ENCODE peak calls at places on chromosome 7, in nine cellular contexts. Z is stomach, J is A549, D is IMR-90, W is testis, C is HepG2, Q is lower leg skin, O is adrenal gland, S is sigmoid colon. E is an unnamed sample.

GRCh38 chr7:111362660-111363059 is 199.6 kb downstream of the IMMP2L start:
- DNase-seq in Q (no peak), D (peak; percentile 78), J (no peak), Z (no peak), C (no peak), S (no peak), W (no peak), O (no peak), E (no peak)

GRCh38 chr7:1940863-1941262 is 270.8 kb downstream of the ELFN1 start:
- DNase-seq in Q (no peak), Z (no peak), O (no peak), S (no peak), C (no peak), W (no peak), D (no peak), J (no peak), E (peak; percentile 82)

GRCh38 chr7:116554911-116555310 is 30.1 kb downstream of the CAV1 start:
- DNase-seq in O (no peak), Q (no peak), S (no peak), W (no peak), J (no peak), C (no peak), Z (no peak), D (no peak), E (no peak)

GRCh38 chr7:130896051-130896881 is 162.3 kb upstream of the KLF14 start:
- DNase-seq in O (peak; percentile 20), Z (no peak), D (peak; percentile 54), C (no peak), J (no peak), W (no peak), Q (no peak), S (no peak), E (no peak)

GRCh38 chr7:23292623-23293022 is 6.5 kb upstream of the MALSU1 start:
- DNase-seq in Q (no peak), O (no peak), Z (no peak), D (no peak), J (no peak), C (no peak), W (no peak), S (no peak), E (no peak)

GRCh38 chr7:35035511-35035921 is 1.8 kb downstream of the DPY19L1 start:
- DNase-seq in J (peak; percentile 29), O (no peak), Q (no peak), Z (no peak), S (no peak), C (peak; percentile 21), D (peak; percentile 56), W (peak; percentile 29), E (no peak)

GRCh38 chr7:1042161-1042833 is 2.0 kb upstream of the GPR146 start:
- DNase-seq in C (no peak), J (no peak), W (no peak), Q (no peak), Z (peak; percentile 75), S (no peak), O (no peak), D (no peak), E (peak; percentile 74)

GRCh38 chr7:142338633-142339501 is 81.0 kb upstream of the PRSS58 start:
- DNase-seq in J (no peak), C (no peak), S (no peak), Z (no peak), D (peak; percentile 14), O (no peak), Q (no peak), W (peak; percentile 79), E (no peak)

GRCh38 chr7:617614-618538 is 98.2 kb upstream of the PDGFA start:
- DNase-seq in Z (no peak), D (no peak), J (no peak), C (peak; percentile 54), W (no peak), O (no peak), S (no peak), Q (no peak), E (peak; percentile 75)

GRCh38 chr7:158642149-158642548 is 54.5 kb upstream of the PTPRN2 start:
- DNase-seq in W (no peak), D (no peak), O (no peak), Z (no peak), S (no peak), J (no peak), Q (no peak), C (peak; percentile 73), E (no peak)

GRCh38 chr7:144474800-144475521 is 71.5 kb upstream of the NOBOX start:
- DNase-seq in Q (no peak), D (no peak), C (no peak), S (no peak), W (no peak), Z (no peak), O (no peak), J (no peak), E (no peak)

GRCh38 chr7:105894131-105894530 is 17.7 kb upstream of the ATXN7L1 start:
- DNase-seq in O (no peak), Q (no peak), J (no peak), W (no peak), S (no peak), C (no peak), Z (no peak), D (no peak), E (no peak)

GRCh38 chr7:108278776-108279175 is 148.6 kb upstream of the LAMB4 start:
- DNase-seq in W (no peak), Z (no peak), S (no peak), D (no peak), J (no peak), Q (no peak), C (no peak), O (no peak), E (no peak)

GRCh38 chr7:120856621-120857352 is 1.2 kb downstream of the TSPAN12 start:
- DNase-seq in S (peak; percentile 66), O (peak; percentile 34), W (peak; percentile 59), Z (no peak), C (peak; percentile 18), J (peak; percentile 29), Q (no peak), D (peak; percentile 8), E (peak; percentile 79)

GRCh38 chr7:36232971-36233550 is 80.0 kb downstream of the EEPD1 start:
- DNase-seq in W (no peak), Z (no peak), C (peak; percentile 60), D (peak; percentile 77), Q (no peak), S (no peak), O (no peak), J (no peak), E (no peak)

GRCh38 chr7:76047305-76047810 is 442 bp downstream of the STYXL1 start:
- DNase-seq in Q (no peak), C (no peak), O (peak; percentile 47), D (no peak), W (no peak), J (no peak), S (no peak), Z (no peak), E (no peak)

GRCh38 chr7:136971776-136972175 is 103.3 kb downstream of the CHRM2 start:
- DNase-seq in S (no peak), W (no peak), D (no peak), O (no peak), Z (no peak), C (no peak), Q (no peak), J (no peak), E (no peak)

GRCh38 chr7:5435291-5436002 is 11.8 kb upstream of the TNRC18 start:
- DNase-seq in O (no peak), C (no peak), W (no peak), Z (no peak), D (no peak), S (no peak), J (no peak), Q (no peak), E (no peak)

GRCh38 chr7:10708447-10708846 is 265.2 kb upstream of the PHF14 start:
- DNase-seq in Q (no peak), O (no peak), Z (no peak), S (no peak), C (peak; percentile 4), D (no peak), J (no peak), W (peak; percentile 21), E (no peak)

GRCh38 chr7:7247658-7248057 is 65.3 kb downstream of the C1GALT1 start:
- DNase-seq in O (no peak), J (no peak), D (no peak), W (no peak), Z (no peak), C (no peak), S (no peak), Q (no peak), E (no peak)
- H3K4me3 ChIP-seq in O (no peak overlapping the region), J (no peak overlapping the region), D (no peak overlapping the region), W (no peak overlapping the region), Z (no peak overlapping the region), C (no peak overlapping the region), S (no peak overlapping the region), Q (no peak overlapping the region), E (no peak overlapping the region)

GRCh38 chr7:95583834-95584621 is 12.3 kb downstream of the PDK4 start:
- DNase-seq in Z (no peak), Q (no peak), D (no peak), C (no peak), W (no peak), J (no peak), S (no peak), O (no peak), E (no peak)
- TF ChIP-seq POLR2A in Z (no peak), Q (no peak), D (no peak), C (no peak), W (no peak), J (no peak), S (no peak), O (peak; percentile 30), E (peak; percentile 53)

GRCh38 chr7:45192546-45193177 is 35.1 kb downstream of the RAMP3 start:
- DNase-seq in S (no peak), D (no peak), W (no peak), Z (no peak), J (no peak), Q (no peak), O (no peak), C (no peak), E (peak; percentile 7)
- H3K4me3 ChIP-seq in S (no peak overlapping the region), D (no peak overlapping the region), W (no peak overlapping the region), Z (no peak overlapping the region), J (no peak overlapping the region), Q (no peak overlapping the region), O (no peak overlapping the region), C (no peak overlapping the region), E (peak overlapping the region; percentile 16)

GRCh38 chr7:95607477-95608010 is 11.2 kb upstream of the PDK4 start:
- DNase-seq in W (no peak), J (no peak), S (peak; percentile 85), Q (no peak), D (no peak), C (no peak), O (peak; percentile 56), Z (no peak), E (no peak)

GRCh38 chr7:95611224-95611623 is 14.9 kb upstream of the PDK4 start:
- DNase-seq in W (no peak), J (no peak), D (no peak), S (no peak), Z (no peak), C (no peak), Q (no peak), O (no peak), E (no peak)

GRCh38 chr7:95609277-95609971 is 13.1 kb upstream of the PDK4 start:
- DNase-seq in W (peak; percentile 51), C (peak; percentile 6), O (peak; percentile 66), D (peak; percentile 29), J (peak; percentile 12), Z (peak; percentile 72), S (peak; percentile 82), Q (no peak), E (no peak)

GRCh38 chr7:95605275-95605674 is 9.0 kb upstream of the PDK4 start:
- DNase-seq in D (no peak), W (no peak), J (no peak), Z (no peak), O (no peak), S (peak; percentile 66), C (no peak), Q (peak; percentile 84), E (peak; percentile 78)

GRCh38 chr7:95608344-95609173 is 12.2 kb upstream of the PDK4 start:
- DNase-seq in J (peak; percentile 61), D (peak; percentile 93), Q (peak; percentile 98), Z (peak; percentile 95), O (peak; percentile 94), C (peak; percentile 88), W (peak; percentile 88), S (peak; percentile 99), E (peak; percentile 93)
- TF ChIP-seq POLR2A in J (no peak), D (no peak), Q (no peak), Z (no peak), O (no peak), C (no peak), W (no peak), S (no peak), E (no peak)